ENCODE peak calls at places on chromosomes 7 and 10, in four cellular contexts. One of them, this sample, is unnamed.
A peak's percentile ranks its signal among the peaks of the same experiment; 100 is the strongest.

GRCh38 chr7:55539380-55539779 is 32.9 kb downstream of the VOPP1 start:
- DNase-seq in uterus: no peak
- DNase-seq in neural progenitor cell: peak; percentile 29
- DNase-seq in heart left ventricle: no peak
- DNase-seq in this sample: no peak

GRCh38 chr7:116258734-116259133 is 48.4 kb downstream of the TES start:
- DNase-seq in uterus: peak; percentile 33
- DNase-seq in neural progenitor cell: peak; percentile 52
- DNase-seq in heart left ventricle: no peak
- DNase-seq in this sample: peak; percentile 33

GRCh38 chr7:9945882-9946281 is 1027.8 kb upstream of the PHF14 start:
- DNase-seq in uterus: no peak
- DNase-seq in neural progenitor cell: no peak
- DNase-seq in heart left ventricle: no peak
- DNase-seq in this sample: no peak

GRCh38 chr10:33509231-33509871 is 174.9 kb upstream of the NRP1 start:
- DNase-seq in uterus: peak; percentile 60
- DNase-seq in neural progenitor cell: no peak
- DNase-seq in heart left ventricle: peak; percentile 52
- DNase-seq in this sample: peak; percentile 49

GRCh38 chr7:44114586-44115310 is 8.6 kb downstream of the POLD2 start:
- DNase-seq in uterus: no peak
- DNase-seq in neural progenitor cell: no peak
- DNase-seq in heart left ventricle: peak; percentile 86
- DNase-seq in this sample: peak; percentile 72

GRCh38 chr10:68501691-68502090 is 25.6 kb downstream of the SLC25A16 start:
- DNase-seq in uterus: no peak
- DNase-seq in neural progenitor cell: no peak
- DNase-seq in heart left ventricle: no peak
- DNase-seq in this sample: no peak

GRCh38 chr10:96541921-96542320 is 28.2 kb upstream of the TLL2 start:
- DNase-seq in uterus: no peak
- DNase-seq in neural progenitor cell: no peak
- DNase-seq in heart left ventricle: no peak
- DNase-seq in this sample: no peak

GRCh38 chr10:132374176-132374575 is 22.8 kb upstream of the PWWP2B start:
- DNase-seq in uterus: peak; percentile 2
- DNase-seq in neural progenitor cell: no peak
- DNase-seq in heart left ventricle: no peak
- DNase-seq in this sample: no peak

GRCh38 chr10:83585686-83586085 is 553.6 kb upstream of the GHITM start:
- DNase-seq in uterus: no peak
- DNase-seq in neural progenitor cell: no peak
- DNase-seq in heart left ventricle: no peak
- DNase-seq in this sample: no peak

GRCh38 chr7:82443801-82444219 is 233 bp upstream of the CACNA2D1 start:
- DNase-seq in uterus: peak; percentile 87
- DNase-seq in neural progenitor cell: peak; percentile 83
- DNase-seq in heart left ventricle: peak; percentile 91
- DNase-seq in this sample: peak; percentile 83

GRCh38 chr10:32950457-32951109 is 7.4 kb downstream of the ITGB1 start:
- DNase-seq in uterus: no peak
- DNase-seq in neural progenitor cell: peak; percentile 50
- DNase-seq in heart left ventricle: no peak
- DNase-seq in this sample: no peak

GRCh38 chr10:103605359-103606156 is 112.1 kb downstream of the NEURL1 start:
- DNase-seq in uterus: peak; percentile 78
- DNase-seq in neural progenitor cell: peak; percentile 30
- DNase-seq in heart left ventricle: peak; percentile 60
- DNase-seq in this sample: peak; percentile 80

GRCh38 chr7:14381306-14381705 is 391.8 kb upstream of the ETV1 start:
- DNase-seq in uterus: no peak
- DNase-seq in neural progenitor cell: no peak
- DNase-seq in heart left ventricle: no peak
- DNase-seq in this sample: no peak

GRCh38 chr10:60952846-60953220 is 8.8 kb upstream of the RHOBTB1 start:
- DNase-seq in uterus: no peak
- DNase-seq in neural progenitor cell: no peak
- DNase-seq in heart left ventricle: no peak
- DNase-seq in this sample: no peak

GRCh38 chr7:102927303-102927933 is 14.6 kb downstream of the LRRC17 start:
- DNase-seq in uterus: no peak
- DNase-seq in neural progenitor cell: no peak
- DNase-seq in heart left ventricle: no peak
- DNase-seq in this sample: no peak

GRCh38 chr7:70694909-70695803 is 436.8 kb upstream of the GALNT17 start:
- DNase-seq in uterus: no peak
- DNase-seq in neural progenitor cell: peak; percentile 70
- DNase-seq in heart left ventricle: no peak
- DNase-seq in this sample: peak; percentile 25

GRCh38 chr7:16564909-16565426 is 38.3 kb downstream of the LRRC72 start:
- DNase-seq in uterus: no peak
- DNase-seq in neural progenitor cell: peak; percentile 60
- DNase-seq in heart left ventricle: no peak
- DNase-seq in this sample: no peak

GRCh38 chr7:115724400-115725056 is 306.0 kb downstream of the TFEC start:
- DNase-seq in uterus: no peak
- DNase-seq in neural progenitor cell: no peak
- DNase-seq in heart left ventricle: no peak
- DNase-seq in this sample: no peak

GRCh38 chr7:30464231-30464660 is 14.3 kb downstream of the NOD1 start:
- DNase-seq in uterus: peak; percentile 14
- DNase-seq in neural progenitor cell: no peak
- DNase-seq in heart left ventricle: peak; percentile 25
- DNase-seq in this sample: no peak

GRCh38 chr7:95772771-95773581 is 622 bp downstream of the DYNC1I1 start:
- DNase-seq in uterus: peak; percentile 20
- DNase-seq in neural progenitor cell: peak; percentile 33
- DNase-seq in heart left ventricle: peak; percentile 55
- DNase-seq in this sample: peak; percentile 86

GRCh38 chr10:71999360-72000072 is 35.3 kb downstream of the CHST3 start:
- DNase-seq in uterus: peak; percentile 95
- DNase-seq in neural progenitor cell: peak; percentile 37
- DNase-seq in heart left ventricle: peak; percentile 89
- DNase-seq in this sample: peak; percentile 69

GRCh38 chr10:129970404-129971364 is 6.6 kb upstream of the EBF3 start:
- DNase-seq in uterus: no peak
- DNase-seq in neural progenitor cell: peak; percentile 60
- DNase-seq in heart left ventricle: no peak
- DNase-seq in this sample: no peak

GRCh38 chr7:35430547-35431153 is 176.8 kb upstream of the TBX20 start:
- DNase-seq in uterus: no peak
- DNase-seq in neural progenitor cell: peak; percentile 17
- DNase-seq in heart left ventricle: no peak
- DNase-seq in this sample: no peak

GRCh38 chr7:30428586-30429530 is 49.7 kb downstream of the NOD1 start:
- DNase-seq in uterus: no peak
- DNase-seq in neural progenitor cell: no peak
- DNase-seq in heart left ventricle: no peak
- DNase-seq in this sample: peak; percentile 49

GRCh38 chr10:96548589-96548988 is 34.9 kb upstream of the TLL2 start:
- DNase-seq in uterus: no peak
- DNase-seq in neural progenitor cell: no peak
- DNase-seq in heart left ventricle: peak; percentile 57
- DNase-seq in this sample: peak; percentile 43

GRCh38 chr10:13390604-13391522 is 42.8 kb upstream of the SEPHS1 start:
- DNase-seq in uterus: peak; percentile 22
- DNase-seq in neural progenitor cell: no peak
- DNase-seq in heart left ventricle: no peak
- DNase-seq in this sample: peak; percentile 52

GRCh38 chr7:134562136-134562535 is 13.2 kb downstream of the AKR1B15 start:
- DNase-seq in uterus: no peak
- DNase-seq in neural progenitor cell: no peak
- DNase-seq in heart left ventricle: no peak
- DNase-seq in this sample: no peak

GRCh38 chr10:8563478-8563877 is 509.0 kb downstream of the GATA3 start:
- DNase-seq in uterus: no peak
- DNase-seq in neural progenitor cell: no peak
- DNase-seq in heart left ventricle: no peak
- DNase-seq in this sample: no peak

GRCh38 chr10:34576789-34577188 is 238.3 kb downstream of the PARD3 start:
- DNase-seq in uterus: no peak
- DNase-seq in neural progenitor cell: peak; percentile 11
- DNase-seq in heart left ventricle: no peak
- DNase-seq in this sample: no peak

GRCh38 chr7:13850185-13850752 is 139.2 kb downstream of the ETV1 start:
- DNase-seq in uterus: no peak
- DNase-seq in neural progenitor cell: no peak
- DNase-seq in heart left ventricle: no peak
- DNase-seq in this sample: no peak

GRCh38 chr10:11993834-11994468 is 48.7 kb downstream of the UPF2 start:
- DNase-seq in uterus: no peak
- DNase-seq in neural progenitor cell: no peak
- DNase-seq in heart left ventricle: no peak
- DNase-seq in this sample: no peak

DNA sequence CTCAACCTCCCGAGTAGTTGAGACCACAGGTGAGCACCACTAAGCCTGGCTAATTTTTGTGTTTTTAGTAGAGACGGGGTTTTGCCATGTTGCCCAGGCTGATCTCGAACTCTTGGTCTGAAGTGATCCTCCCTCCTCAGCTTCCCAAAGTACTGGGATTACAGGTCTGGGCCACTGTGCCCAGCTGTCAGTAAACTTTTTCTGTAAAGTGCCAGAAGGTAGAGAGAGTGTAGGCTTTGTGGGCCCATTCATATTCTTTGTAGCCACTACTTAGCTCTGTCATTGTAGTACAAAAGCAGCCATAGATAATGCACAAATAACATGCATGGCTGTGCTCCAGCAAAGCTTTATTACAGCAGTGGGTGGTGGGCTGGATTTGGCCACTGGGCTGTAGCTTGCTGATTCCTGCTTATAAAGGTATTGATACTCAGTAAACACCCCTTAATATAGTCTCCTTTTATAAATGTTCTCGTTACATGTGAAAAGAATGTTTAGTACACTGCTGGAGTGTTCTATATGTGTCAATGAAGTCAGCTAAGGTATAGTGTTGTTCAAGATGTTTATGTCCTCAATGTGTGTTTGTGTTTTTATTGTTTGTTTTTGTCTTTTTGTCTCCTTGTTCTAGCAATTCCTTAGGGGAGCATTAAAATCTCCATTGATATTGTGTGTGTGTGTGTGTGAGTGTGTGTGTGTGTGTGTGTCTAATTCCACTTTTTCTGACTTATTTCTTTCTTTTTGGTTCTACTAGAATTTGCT is 644.7 kb upstream of the DPP6 start:
- DNase-seq in uterus: no peak
- DNase-seq in neural progenitor cell: no peak
- DNase-seq in heart left ventricle: no peak
- DNase-seq in this sample: no peak
- H3K9me3 ChIP-seq in uterus: no peaks in the 10 kb centered on the region
- H3K9me3 ChIP-seq in neural progenitor cell: no peaks in the 10 kb centered on the region
- H3K9me3 ChIP-seq in heart left ventricle: no peaks in the 10 kb centered on the region
- H3K9me3 ChIP-seq in this sample: no peaks in the 10 kb centered on the region

DNA sequence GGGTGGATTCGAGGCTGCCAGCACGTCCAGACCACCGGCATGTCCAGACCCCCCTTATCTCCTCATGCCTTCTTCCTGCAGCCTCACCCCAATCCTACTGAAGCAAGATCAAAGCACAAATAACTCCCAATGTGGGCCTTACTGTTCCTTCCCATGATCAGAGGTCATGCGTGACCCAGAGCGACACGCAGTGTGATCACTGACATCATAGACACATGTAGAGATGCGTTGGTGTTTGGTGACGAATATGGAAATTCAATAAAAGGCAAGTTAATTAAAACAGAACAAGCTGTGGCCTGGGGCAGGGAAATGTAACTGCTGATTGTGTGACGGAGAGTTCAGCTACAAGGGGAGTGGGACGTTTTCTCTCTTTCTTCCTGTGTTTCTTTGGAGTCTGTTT is 34.8 kb upstream of the CARD11 start:
- DNase-seq in uterus: no peak
- DNase-seq in neural progenitor cell: no peak
- DNase-seq in heart left ventricle: no peak
- DNase-seq in this sample: no peak
- H3K9me3 ChIP-seq in uterus: no peaks in the 10 kb centered on the region
- H3K9me3 ChIP-seq in neural progenitor cell: no peaks in the 10 kb centered on the region
- H3K9me3 ChIP-seq in heart left ventricle: no peaks in the 10 kb centered on the region
- H3K9me3 ChIP-seq in this sample: no peaks in the 10 kb centered on the region

GRCh38 chr7:34277801-34278195 is 372.5 kb downstream of the BMPER start:
- DNase-seq in uterus: no peak
- DNase-seq in neural progenitor cell: no peak
- DNase-seq in heart left ventricle: no peak
- DNase-seq in this sample: no peak
- H3K9me3 ChIP-seq in uterus: no peaks in the 10 kb centered on the region
- H3K9me3 ChIP-seq in neural progenitor cell: no peaks in the 10 kb centered on the region
- H3K9me3 ChIP-seq in heart left ventricle: no peaks in the 10 kb centered on the region
- H3K9me3 ChIP-seq in this sample: no peaks in the 10 kb centered on the region

DNA sequence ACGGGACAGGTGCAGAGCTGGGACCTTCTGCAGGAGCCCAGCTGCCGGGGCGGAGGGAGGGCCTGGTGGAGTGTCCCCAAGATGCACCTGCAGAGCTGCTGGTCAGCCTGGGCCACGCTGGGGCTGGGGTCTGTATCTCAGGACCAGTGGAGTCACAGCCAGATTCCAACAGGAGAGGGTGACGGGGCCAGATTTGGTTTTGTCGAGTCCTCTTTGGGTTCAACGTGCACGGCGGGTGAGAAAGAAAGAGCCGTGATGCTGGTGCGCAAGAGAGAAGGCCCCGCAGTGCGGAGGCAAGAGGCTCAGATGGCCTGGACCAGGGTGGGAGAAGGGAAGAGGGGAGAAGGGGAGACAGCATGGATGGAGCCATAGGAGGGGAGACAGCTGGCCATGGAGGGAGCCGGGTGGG is 462.9 kb downstream of the PTPRN2 start:
- DNase-seq in uterus: no peak
- DNase-seq in neural progenitor cell: no peak
- DNase-seq in heart left ventricle: no peak
- DNase-seq in this sample: no peak
- H3K9me3 ChIP-seq in uterus: no peaks in the 10 kb centered on the region
- H3K9me3 ChIP-seq in neural progenitor cell: no peaks in the 10 kb centered on the region
- H3K9me3 ChIP-seq in heart left ventricle: no peaks in the 10 kb centered on the region
- H3K9me3 ChIP-seq in this sample: no peaks in the 10 kb centered on the region

DNA sequence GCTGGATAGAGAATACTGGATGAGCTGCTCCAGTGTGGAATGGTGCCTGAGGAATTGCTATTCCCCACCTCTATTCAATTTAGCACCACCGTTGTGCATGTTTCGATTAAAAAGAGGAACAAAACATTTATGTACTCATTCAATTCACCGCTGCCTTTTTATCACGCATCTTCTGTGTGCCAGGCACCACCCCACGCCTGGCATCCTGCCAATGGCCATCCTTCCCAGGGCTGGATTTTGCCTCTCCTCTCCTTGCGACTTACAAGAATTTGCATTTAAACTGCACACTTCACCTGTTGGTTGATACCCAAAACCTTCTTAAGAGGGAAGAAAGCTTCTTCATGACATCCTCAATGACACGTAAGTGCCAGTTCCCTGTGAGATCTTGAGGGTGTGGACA is 110.2 kb upstream of the DPP6 start:
- DNase-seq in uterus: no peak
- DNase-seq in neural progenitor cell: no peak
- DNase-seq in heart left ventricle: no peak
- DNase-seq in this sample: no peak
- H3K9me3 ChIP-seq in uterus: no peaks in the 10 kb centered on the region
- H3K9me3 ChIP-seq in neural progenitor cell: no peaks in the 10 kb centered on the region
- H3K9me3 ChIP-seq in heart left ventricle: no peaks in the 10 kb centered on the region
- H3K9me3 ChIP-seq in this sample: no peaks in the 10 kb centered on the region

GRCh38 chr10:133445751-133446708 is 7.7 kb upstream of the SCART1 start:
- DNase-seq in uterus: no peak
- DNase-seq in neural progenitor cell: no peak
- DNase-seq in heart left ventricle: no peak
- DNase-seq in this sample: no peak
- H3K9me3 ChIP-seq in uterus: no peaks in the 10 kb centered on the region
- H3K9me3 ChIP-seq in neural progenitor cell: peaks cover 20% of the 10 kb centered on the region
- H3K9me3 ChIP-seq in heart left ventricle: peaks cover 25% of the 10 kb centered on the region
- H3K9me3 ChIP-seq in this sample: peaks cover 27% of the 10 kb centered on the region